ENCODE peak calls at places on chromosomes 1 and 21, in eight cellular contexts. One of them, this sample, is unnamed.

GRCh38 chr1:16462773-16463330 is 22.3 kb downstream of the NECAP2 start:
- DNase-seq in T-helper 2 cell: no peak
- DNase-seq in HTR-8/SVneo: no peak
- DNase-seq in WTC11: no peak
- DNase-seq in AG10803: no peak
- DNase-seq in CD8-positive, alpha-beta memory T cell: no peak
- DNase-seq in stimulated activated CD8-positive, alpha-beta memory T cell treated with anti-CD3 and anti-CD28 coated beads, Interleukin-15, amount 100 ng/mL, for 48 hours: no peak
- DNase-seq in GM04503: no peak
- DNase-seq in this sample: no peak

GRCh38 chr21:42182713-42183371 is 36.1 kb upstream of the ABCG1 start:
- DNase-seq in WTC11: no peak
- DNase-seq in HTR-8/SVneo: no peak
- DNase-seq in CD8-positive, alpha-beta memory T cell: no peak
- DNase-seq in GM04503: no peak
- DNase-seq in AG10803: no peak
- DNase-seq in T-helper 2 cell: no peak
- DNase-seq in stimulated activated CD8-positive, alpha-beta memory T cell treated with anti-CD3 and anti-CD28 coated beads, Interleukin-15, amount 100 ng/mL, for 48 hours: no peak
- DNase-seq in this sample: no peak

GRCh38 chr21:41765393-41765950 is 1.4 kb downstream of the RIPK4 start:
- DNase-seq in T-helper 2 cell: no peak
- DNase-seq in HTR-8/SVneo: no peak
- DNase-seq in CD8-positive, alpha-beta memory T cell: no peak
- DNase-seq in stimulated activated CD8-positive, alpha-beta memory T cell treated with anti-CD3 and anti-CD28 coated beads, Interleukin-15, amount 100 ng/mL, for 48 hours: no peak
- DNase-seq in GM04503: no peak
- DNase-seq in AG10803: no peak
- DNase-seq in WTC11: no peak
- DNase-seq in this sample: peak; percentile 45

GRCh38 chr21:38669186-38669585 is 136.5 kb upstream of the ETS2 start:
- DNase-seq in GM04503: no peak
- DNase-seq in WTC11: no peak
- DNase-seq in AG10803: peak; percentile 42
- DNase-seq in stimulated activated CD8-positive, alpha-beta memory T cell treated with anti-CD3 and anti-CD28 coated beads, Interleukin-15, amount 100 ng/mL, for 48 hours: no peak
- DNase-seq in HTR-8/SVneo: peak; percentile 21
- DNase-seq in T-helper 2 cell: peak; percentile 71
- DNase-seq in CD8-positive, alpha-beta memory T cell: no peak
- DNase-seq in this sample: no peak

GRCh38 chr1:232965124-232965911 is 14.9 kb downstream of the NTPCR start:
- DNase-seq in stimulated activated CD8-positive, alpha-beta memory T cell treated with anti-CD3 and anti-CD28 coated beads, Interleukin-15, amount 100 ng/mL, for 48 hours: no peak
- DNase-seq in AG10803: no peak
- DNase-seq in GM04503: no peak
- DNase-seq in HTR-8/SVneo: no peak
- DNase-seq in T-helper 2 cell: no peak
- DNase-seq in CD8-positive, alpha-beta memory T cell: no peak
- DNase-seq in WTC11: no peak
- DNase-seq in this sample: peak; percentile 35

GRCh38 chr1:7808253-7808844 is 24.3 kb downstream of the PER3 start:
- DNase-seq in AG10803: peak; percentile 52
- DNase-seq in WTC11: no peak
- DNase-seq in stimulated activated CD8-positive, alpha-beta memory T cell treated with anti-CD3 and anti-CD28 coated beads, Interleukin-15, amount 100 ng/mL, for 48 hours: no peak
- DNase-seq in T-helper 2 cell: peak; percentile 60
- DNase-seq in GM04503: no peak
- DNase-seq in CD8-positive, alpha-beta memory T cell: no peak
- DNase-seq in HTR-8/SVneo: peak; percentile 12
- DNase-seq in this sample: no peak

GRCh38 chr1:62364726-62365125 is 45.5 kb upstream of the KANK4 start:
- DNase-seq in HTR-8/SVneo: no peak
- DNase-seq in AG10803: no peak
- DNase-seq in T-helper 2 cell: no peak
- DNase-seq in CD8-positive, alpha-beta memory T cell: no peak
- DNase-seq in stimulated activated CD8-positive, alpha-beta memory T cell treated with anti-CD3 and anti-CD28 coated beads, Interleukin-15, amount 100 ng/mL, for 48 hours: no peak
- DNase-seq in WTC11: no peak
- DNase-seq in GM04503: no peak
- DNase-seq in this sample: no peak

GRCh38 chr1:218823291-218823900 is 350.3 kb upstream of the LYPLAL1 start:
- DNase-seq in stimulated activated CD8-positive, alpha-beta memory T cell treated with anti-CD3 and anti-CD28 coated beads, Interleukin-15, amount 100 ng/mL, for 48 hours: no peak
- DNase-seq in GM04503: peak; percentile 92
- DNase-seq in WTC11: no peak
- DNase-seq in HTR-8/SVneo: no peak
- DNase-seq in T-helper 2 cell: no peak
- DNase-seq in AG10803: peak; percentile 87
- DNase-seq in CD8-positive, alpha-beta memory T cell: no peak
- DNase-seq in this sample: no peak

GRCh38 chr21:32143222-32143939 is 135.5 kb downstream of the MIS18A start:
- DNase-seq in GM04503: peak; percentile 37
- DNase-seq in stimulated activated CD8-positive, alpha-beta memory T cell treated with anti-CD3 and anti-CD28 coated beads, Interleukin-15, amount 100 ng/mL, for 48 hours: no peak
- DNase-seq in AG10803: peak; percentile 88
- DNase-seq in CD8-positive, alpha-beta memory T cell: no peak
- DNase-seq in T-helper 2 cell: no peak
- DNase-seq in HTR-8/SVneo: no peak
- DNase-seq in WTC11: peak; percentile 23
- DNase-seq in this sample: no peak

GRCh38 chr1:230867119-230867902 is 1.0 kb downstream of the C1orf198 start:
- DNase-seq in WTC11: no peak
- DNase-seq in HTR-8/SVneo: no peak
- DNase-seq in stimulated activated CD8-positive, alpha-beta memory T cell treated with anti-CD3 and anti-CD28 coated beads, Interleukin-15, amount 100 ng/mL, for 48 hours: no peak
- DNase-seq in CD8-positive, alpha-beta memory T cell: no peak
- DNase-seq in T-helper 2 cell: no peak
- DNase-seq in GM04503: no peak
- DNase-seq in AG10803: no peak
- DNase-seq in this sample: no peak

GRCh38 chr1:93814795-93815737 is 63.9 kb downstream of the DNTTIP2 start:
- DNase-seq in stimulated activated CD8-positive, alpha-beta memory T cell treated with anti-CD3 and anti-CD28 coated beads, Interleukin-15, amount 100 ng/mL, for 48 hours: no peak
- DNase-seq in T-helper 2 cell: no peak
- DNase-seq in GM04503: no peak
- DNase-seq in HTR-8/SVneo: no peak
- DNase-seq in WTC11: peak; percentile 19
- DNase-seq in CD8-positive, alpha-beta memory T cell: no peak
- DNase-seq in AG10803: no peak
- DNase-seq in this sample: no peak

GRCh38 chr1:158101944-158102343 is 78.8 kb upstream of the CD1D start:
- DNase-seq in AG10803: peak; percentile 26
- DNase-seq in CD8-positive, alpha-beta memory T cell: no peak
- DNase-seq in HTR-8/SVneo: peak; percentile 7
- DNase-seq in WTC11: no peak
- DNase-seq in stimulated activated CD8-positive, alpha-beta memory T cell treated with anti-CD3 and anti-CD28 coated beads, Interleukin-15, amount 100 ng/mL, for 48 hours: no peak
- DNase-seq in GM04503: peak; percentile 31
- DNase-seq in T-helper 2 cell: no peak
- DNase-seq in this sample: no peak

GRCh38 chr1:48472747-48473146 is 743 bp upstream of the SPATA6 start:
- DNase-seq in AG10803: no peak
- DNase-seq in WTC11: no peak
- DNase-seq in T-helper 2 cell: no peak
- DNase-seq in GM04503: no peak
- DNase-seq in CD8-positive, alpha-beta memory T cell: no peak
- DNase-seq in HTR-8/SVneo: no peak
- DNase-seq in stimulated activated CD8-positive, alpha-beta memory T cell treated with anti-CD3 and anti-CD28 coated beads, Interleukin-15, amount 100 ng/mL, for 48 hours: no peak
- DNase-seq in this sample: no peak

GRCh38 chr21:22235866-22236590 is 1237.8 kb downstream of the NCAM2 start:
- DNase-seq in GM04503: no peak
- DNase-seq in AG10803: no peak
- DNase-seq in WTC11: no peak
- DNase-seq in stimulated activated CD8-positive, alpha-beta memory T cell treated with anti-CD3 and anti-CD28 coated beads, Interleukin-15, amount 100 ng/mL, for 48 hours: no peak
- DNase-seq in CD8-positive, alpha-beta memory T cell: no peak
- DNase-seq in T-helper 2 cell: no peak
- DNase-seq in HTR-8/SVneo: no peak
- DNase-seq in this sample: no peak

GRCh38 chr1:23732363-23733224 is 10.7 kb upstream of the ELOA start:
- DNase-seq in AG10803: peak; percentile 34
- DNase-seq in CD8-positive, alpha-beta memory T cell: no peak
- DNase-seq in T-helper 2 cell: no peak
- DNase-seq in GM04503: no peak
- DNase-seq in WTC11: no peak
- DNase-seq in HTR-8/SVneo: no peak
- DNase-seq in stimulated activated CD8-positive, alpha-beta memory T cell treated with anti-CD3 and anti-CD28 coated beads, Interleukin-15, amount 100 ng/mL, for 48 hours: no peak
- DNase-seq in this sample: no peak

GRCh38 chr1:16607433-16607851 is 5.9 kb downstream of the NBPF1 start:
- DNase-seq in CD8-positive, alpha-beta memory T cell: no peak
- DNase-seq in stimulated activated CD8-positive, alpha-beta memory T cell treated with anti-CD3 and anti-CD28 coated beads, Interleukin-15, amount 100 ng/mL, for 48 hours: no peak
- DNase-seq in T-helper 2 cell: no peak
- DNase-seq in GM04503: no peak
- DNase-seq in WTC11: no peak
- DNase-seq in HTR-8/SVneo: no peak
- DNase-seq in AG10803: no peak
- DNase-seq in this sample: peak; percentile 60

GRCh38 chr1:89489037-89489729 is 35.4 kb upstream of the LRRC8B start:
- DNase-seq in T-helper 2 cell: peak; percentile 20
- DNase-seq in CD8-positive, alpha-beta memory T cell: no peak
- DNase-seq in HTR-8/SVneo: no peak
- DNase-seq in AG10803: peak; percentile 60
- DNase-seq in WTC11: no peak
- DNase-seq in stimulated activated CD8-positive, alpha-beta memory T cell treated with anti-CD3 and anti-CD28 coated beads, Interleukin-15, amount 100 ng/mL, for 48 hours: no peak
- DNase-seq in GM04503: peak; percentile 3
- DNase-seq in this sample: no peak

GRCh38 chr1:175385316-175385715 is 192.7 kb upstream of the KIAA0040 start:
- DNase-seq in CD8-positive, alpha-beta memory T cell: no peak
- DNase-seq in HTR-8/SVneo: no peak
- DNase-seq in AG10803: no peak
- DNase-seq in T-helper 2 cell: no peak
- DNase-seq in GM04503: no peak
- DNase-seq in stimulated activated CD8-positive, alpha-beta memory T cell treated with anti-CD3 and anti-CD28 coated beads, Interleukin-15, amount 100 ng/mL, for 48 hours: no peak
- DNase-seq in WTC11: no peak
- DNase-seq in this sample: no peak

GRCh38 chr21:16851054-16851453 is 661.8 kb upstream of the CXADR start:
- DNase-seq in stimulated activated CD8-positive, alpha-beta memory T cell treated with anti-CD3 and anti-CD28 coated beads, Interleukin-15, amount 100 ng/mL, for 48 hours: no peak
- DNase-seq in HTR-8/SVneo: no peak
- DNase-seq in CD8-positive, alpha-beta memory T cell: no peak
- DNase-seq in AG10803: no peak
- DNase-seq in T-helper 2 cell: no peak
- DNase-seq in WTC11: no peak
- DNase-seq in GM04503: no peak
- DNase-seq in this sample: no peak

This sample was measured in islet precursor cell.